ENCODE peak calls at places on chromosomes 6 and 20, in seven cellular contexts. G is adrenal gland; F is CD4-positive, alpha-beta T cell; K is AG04450; O is psoas muscle; L is CD8-positive, alpha-beta T cell; P is prostate gland. J is an unnamed sample. For H3K9me3, the result is how much of the 10 kb centered on the place peaks cover.

GRCh38 chr6:3390698-3391097 is 66.2 kb downstream of the SLC22A23 start:
- DNase-seq in G (no peak), F (no peak), K (no peak), O (peak), L (no peak), P (peak), J (no peak)

GRCh38 chr6:157513004-157513603 is 132.1 kb downstream of the ZDHHC14 start:
- DNase-seq in G (no peak), F (no peak), K (no peak), O (no peak), L (no peak), P (no peak), J (no peak)

GRCh38 chr20:64224344-64225165 is 31.0 kb upstream of the PCMTD2 start:
- DNase-seq in G (no peak), F (no peak), K (peak), O (no peak), L (no peak), P (no peak), J (no peak)

GRCh38 chr6:149190228-149190831 is 127.2 kb upstream of the TAB2 start:
- DNase-seq in G (peak), F (peak), K (no peak), O (peak), L (peak), P (peak), J (peak)

GRCh38 chr6:127191716-127192115 is 73.2 kb downstream of the RSPO3 start:
- DNase-seq in G (no peak), F (no peak), K (no peak), O (no peak), L (no peak), P (no peak), J (no peak)

GRCh38 chr6:912871-913663 is 220.1 kb upstream of the EXOC2 start:
- DNase-seq in G (no peak), F (no peak), K (peak), O (no peak), L (no peak), P (peak), J (no peak)

GRCh38 chr6:48307583-48307982 is 196.6 kb upstream of the PTCHD4 start:
- DNase-seq in G (no peak), F (no peak), K (no peak), O (no peak), L (no peak), P (no peak), J (no peak)

GRCh38 chr20:39800111-39800510 is 838.0 kb downstream of the DHX35 start:
- DNase-seq in G (no peak), F (no peak), K (no peak), O (no peak), L (no peak), P (no peak), J (no peak)

GRCh38 chr6:75147512-75147911 is 58.3 kb downstream of the COL12A1 start:
- DNase-seq in G (no peak), F (no peak), K (peak), O (no peak), L (no peak), P (no peak), J (no peak)

GRCh38 chr20:15077733-15078132 is 740.3 kb upstream of the FLRT3 start:
- DNase-seq in G (no peak), F (no peak), K (no peak), O (no peak), L (no peak), P (no peak), J (no peak)

GRCh38 chr6:143531720-143532504 is 20.4 kb upstream of the FUCA2 start:
- DNase-seq in G (no peak), F (no peak), K (no peak), O (no peak), L (no peak), P (no peak), J (no peak)

GRCh38 chr6:165231177-165231576 is 78.2 kb downstream of the C6orf118 start:
- DNase-seq in G (no peak), F (no peak), K (no peak), O (no peak), L (no peak), P (no peak), J (no peak)

GRCh38 chr6:165231581-165232276 is 77.7 kb downstream of the C6orf118 start:
- DNase-seq in G (no peak), F (no peak), K (no peak), O (no peak), L (no peak), P (no peak), J (no peak)

GRCh38 chr6:165233089-165233488 is 76.3 kb downstream of the C6orf118 start:
- DNase-seq in G (no peak), F (no peak), K (no peak), O (no peak), L (no peak), P (no peak), J (no peak)

GRCh38 chr6:165232277-165232654 is 77.1 kb downstream of the C6orf118 start:
- DNase-seq in G (no peak), F (no peak), K (no peak), O (no peak), L (no peak), P (no peak), J (no peak)

GRCh38 chr6:165236326-165236725 is 73.1 kb downstream of the C6orf118 start:
- DNase-seq in G (no peak), F (no peak), K (no peak), O (no peak), L (no peak), P (no peak), J (no peak)
- H3K9me3 ChIP-seq in G (under half), F (under half), K (under half), O (under half), L (under half), P (under half), J (under half)

GRCh38 chr20:24894488-24894887 is 54.6 kb upstream of the CST7 start:
- DNase-seq in G (no peak), F (no peak), K (no peak), O (no peak), L (no peak), P (no peak), J (no peak)
- H3K9me3 ChIP-seq in G (under half), F (under half), K (under half), O (under half), L (under half), P (under half), J (under half)

GRCh38 chr6:159315562-159315961 is 146.4 kb downstream of the FNDC1 start:
- DNase-seq in G (no peak), F (no peak), K (no peak), O (no peak), L (no peak), P (no peak), J (no peak)
- H3K9me3 ChIP-seq in G (under half), F (under half), K (under half), O (under half), L (under half), P (under half), J (under half)

GRCh38 chr20:60636417-60636816 is 615.6 kb upstream of the CDH4 start:
- DNase-seq in G (no peak), F (no peak), K (no peak), O (no peak), L (no peak), P (no peak), J (no peak)

GRCh38 chr20:60634773-60635172 is 617.3 kb upstream of the CDH4 start:
- DNase-seq in G (no peak), F (no peak), K (no peak), O (no peak), L (no peak), P (no peak), J (no peak)

GRCh38 chr20:60642048-60642447 is 610.0 kb upstream of the CDH4 start:
- DNase-seq in G (no peak), F (no peak), K (no peak), O (no peak), L (no peak), P (no peak), J (no peak)

GRCh38 chr20:60638430-60639098 is 613.5 kb upstream of the CDH4 start:
- DNase-seq in G (no peak), F (no peak), K (no peak), O (no peak), L (no peak), P (no peak), J (no peak)

GRCh38 chr20:60637801-60638200 is 614.3 kb upstream of the CDH4 start:
- DNase-seq in G (no peak), F (no peak), K (no peak), O (no peak), L (no peak), P (no peak), J (no peak)
- H3K9me3 ChIP-seq in G (under half), F (under half), K (under half), O (under half), L (under half), P (under half), J (under half)

GRCh38 chr6:164882236-164882635 is 427.2 kb downstream of the C6orf118 start:
- DNase-seq in G (no peak), F (no peak), K (no peak), O (no peak), L (no peak), P (no peak), J (no peak)
- H3K9me3 ChIP-seq in G (under half), F (under half), K (under half), O (under half), L (under half), P (under half), J (under half)

GRCh38 chr20:189611-190010 is at the start of gene DEFB128:
- DNase-seq in G (no peak), F (no peak), K (no peak), O (no peak), L (no peak), P (no peak), J (no peak)

GRCh38 chr20:187733-188132 is 1.8 kb downstream of the DEFB128 start:
- DNase-seq in G (no peak), F (no peak), K (no peak), O (no peak), L (no peak), P (no peak), J (no peak)

GRCh38 chr20:184288-184687 is 5.2 kb downstream of the DEFB128 start:
- DNase-seq in G (no peak), F (no peak), K (no peak), O (no peak), L (no peak), P (no peak), J (no peak)
- H3K9me3 ChIP-seq in G (under half), F (under half), K (under half), O (under half), L (under half), P (under half), J (under half)

GRCh38 chr20:55935448-55936221 is 69.7 kb downstream of the CBLN4 start:
- DNase-seq in G (peak), F (no peak), K (no peak), O (peak), L (no peak), P (no peak), J (no peak)
- H3K9me3 ChIP-seq in G (under half), F (under half), K (under half), O (under half), L (under half), P (under half), J (under half)

GRCh38 chr20:56215115-56215514 is 33.4 kb upstream of the MC3R start:
- DNase-seq in G (no peak), F (no peak), K (no peak), O (no peak), L (no peak), P (no peak), J (no peak)

GRCh38 chr20:56207656-56208055 is 40.9 kb upstream of the MC3R start:
- DNase-seq in G (no peak), F (no peak), K (no peak), O (no peak), L (no peak), P (no peak), J (no peak)

GRCh38 chr20:56208121-56208520 is 40.4 kb upstream of the MC3R start:
- DNase-seq in G (no peak), F (no peak), K (no peak), O (no peak), L (no peak), P (no peak), J (no peak)

GRCh38 chr20:56212071-56212470 is 36.5 kb upstream of the MC3R start:
- DNase-seq in G (no peak), F (no peak), K (no peak), O (no peak), L (no peak), P (no peak), J (no peak)

DNA sequence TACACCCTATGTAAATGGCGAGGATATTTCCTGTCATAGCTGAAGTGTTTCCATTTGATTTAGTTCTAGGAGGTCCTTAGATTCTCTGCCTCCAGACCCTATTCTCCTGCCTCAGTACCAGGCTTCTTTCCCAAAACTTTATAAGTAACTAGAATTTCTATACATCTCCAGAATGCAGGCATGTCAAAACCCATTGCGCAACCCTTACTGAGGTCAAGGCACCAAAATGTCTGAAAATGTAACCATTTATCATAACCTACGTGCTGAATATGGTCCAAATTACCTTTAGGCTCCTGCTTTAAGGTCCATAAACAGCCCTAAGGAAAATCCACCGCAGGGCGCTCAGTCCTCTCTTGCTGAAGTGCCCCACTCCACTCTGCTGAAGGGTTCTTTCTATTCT is 37.5 kb upstream of the MC3R start:
- DNase-seq in G (no peak), F (no peak), K (no peak), O (no peak), L (no peak), P (no peak), J (no peak)
- H3K9me3 ChIP-seq in G (under half), F (under half), K (under half), O (under half), L (under half), P (under half), J (under half)